ENCODE peak calls at places on chromosomes 5 and 9, in four cellular contexts. L, J, Q and H are unnamed samples.

GRCh38 chr5:73853091-73853490 is 227.1 kb downstream of the ARHGEF28 start:
- DNase-seq in Q (peak), J (peak), L (no peak), H (no peak)

GRCh38 chr9:116883676-116884075 is 196.6 kb downstream of the TRIM32 start:
- DNase-seq in J (no peak), L (no peak), Q (no peak), H (no peak)

GRCh38 chr5:120053841-120054240 is 410.3 kb upstream of the PRR16 start:
- DNase-seq in J (no peak), L (no peak), Q (no peak), H (no peak)

GRCh38 chr9:99819123-99819483 is 2.6 kb upstream of the NR4A3 start:
- DNase-seq in L (no peak), J (no peak), Q (no peak), H (no peak)

GRCh38 chr5:144460608-144461007 is 289.9 kb downstream of the KCTD16 start:
- DNase-seq in L (no peak), J (no peak), Q (no peak), H (no peak)

GRCh38 chr5:122323132-122323548 is 11.1 kb downstream of the SNCAIP start:
- DNase-seq in J (no peak), L (no peak), Q (no peak), H (no peak)

GRCh38 chr5:109327572-109327971 is 82.2 kb downstream of the PJA2 start:
- DNase-seq in Q (no peak), L (no peak), J (no peak), H (no peak)

GRCh38 chr5:59648949-59649921 is 244.3 kb downstream of the PDE4D start:
- DNase-seq in Q (no peak), L (no peak), J (no peak), H (peak)

GRCh38 chr5:83683836-83684235 is 36.8 kb downstream of the HAPLN1 start:
- DNase-seq in L (no peak), Q (no peak), J (no peak), H (no peak)

GRCh38 chr9:88218721-88219120 is 80.4 kb upstream of the SPATA31C2 start:
- DNase-seq in L (no peak), Q (no peak), J (no peak), H (no peak)

GRCh38 chr9:124257865-124258764 is at the start of gene NEK6:
- DNase-seq in Q (peak), J (no peak), L (peak), H (peak)

GRCh38 chr5:8729437-8729836 is 816.4 kb downstream of the SEMA5A start:
- DNase-seq in J (no peak), Q (no peak), L (no peak), H (no peak)

GRCh38 chr5:102858808-102859207 is 103.7 kb downstream of the PAM start:
- DNase-seq in Q (no peak), J (peak), L (no peak), H (no peak)

GRCh38 chr9:4207881-4208615 is 91.8 kb downstream of the GLIS3 start:
- DNase-seq in J (peak), Q (no peak), L (no peak), H (no peak)

GRCh38 chr9:33101104-33101951 is 24.9 kb upstream of the SMU1 start:
- DNase-seq in Q (peak), L (no peak), J (peak), H (no peak)